ENCODE peak calls at places on chromosomes 7 and 10, in five cellular contexts. L, X, A, R and B are unnamed samples. For H3K27me3, the result is how much of the 10 kb centered on the place peaks cover.

GRCh38 chr7:64098-64521 is 128.3 kb upstream of the FAM20C start:
- DNase-seq in L (no peak), X (peak), A (peak), R (peak), B (peak)

GRCh38 chr7:111796671-111797070 is 234.4 kb upstream of the IMMP2L start:
- DNase-seq in L (no peak), X (no peak), A (peak), R (no peak), B (no peak)

GRCh38 chr7:114708646-114709045 is 213.2 kb upstream of the MDFIC start:
- DNase-seq in L (no peak), X (no peak), A (no peak), R (no peak), B (no peak)

GRCh38 chr7:136857573-136857972 is 10.9 kb upstream of the CHRM2 start:
- DNase-seq in L (no peak), X (no peak), A (peak), R (no peak), B (no peak)

GRCh38 chr10:127343831-127344230 is 147.4 kb upstream of the INSYN2A start:
- DNase-seq in L (no peak), X (no peak), A (no peak), R (no peak), B (no peak)

GRCh38 chr10:17453377-17454091 is 861 bp downstream of the ST8SIA6 start:
- DNase-seq in L (no peak), X (peak), A (peak), R (no peak), B (peak)

GRCh38 chr10:37826806-37827205 is 30.6 kb downstream of the ZNF248 start:
- DNase-seq in L (no peak), X (no peak), A (no peak), R (no peak), B (no peak)

GRCh38 chr7:82234457-82235049 is 209.0 kb downstream of the CACNA2D1 start:
- DNase-seq in L (no peak), X (no peak), A (peak), R (no peak), B (no peak)

GRCh38 chr10:86415583-86415982 is 49.0 kb upstream of the GRID1 start:
- DNase-seq in L (no peak), X (no peak), A (no peak), R (no peak), B (no peak)

GRCh38 chr10:86411281-86411841 is 44.8 kb upstream of the GRID1 start:
- DNase-seq in L (no peak), X (no peak), A (peak), R (peak), B (no peak)

GRCh38 chr10:86411852-86412550 is 45.4 kb upstream of the GRID1 start:
- DNase-seq in L (no peak), X (no peak), A (no peak), R (no peak), B (no peak)

GRCh38 chr10:86415099-86415498 is 48.5 kb upstream of the GRID1 start:
- DNase-seq in L (no peak), X (no peak), A (no peak), R (no peak), B (no peak)

DNA sequence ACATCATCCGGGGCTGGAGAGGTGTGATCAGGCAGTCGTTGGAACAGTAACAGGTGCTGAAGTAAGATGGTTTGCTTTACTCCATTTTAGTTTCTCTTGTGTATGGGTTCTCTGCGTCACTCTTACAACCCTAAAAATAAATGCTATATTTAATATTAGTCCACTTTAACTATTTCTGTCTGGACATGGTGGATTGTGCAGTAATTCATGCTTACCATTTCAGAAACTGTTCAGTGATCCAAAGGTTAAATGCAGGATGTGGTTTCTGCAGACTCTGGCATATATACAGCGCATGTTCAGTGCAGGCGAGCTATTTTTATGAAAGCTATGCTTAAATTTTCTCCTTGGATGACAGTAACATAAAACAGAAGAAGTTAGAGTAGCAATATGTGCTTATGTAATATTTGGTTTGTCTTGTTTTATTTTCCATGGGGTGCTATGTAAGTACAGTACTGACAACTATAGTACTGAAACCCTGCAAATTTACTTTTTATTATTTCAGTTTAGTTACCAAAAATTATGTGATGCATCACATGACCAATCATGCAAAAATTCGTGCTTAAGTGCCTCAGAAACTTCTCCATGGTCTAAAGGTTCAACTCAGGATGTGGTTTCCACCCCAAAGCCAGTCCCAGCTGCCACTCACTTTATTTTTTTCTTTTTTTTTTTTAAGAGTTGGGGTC is 46.6 kb upstream of the GRID1 start:
- DNase-seq in L (no peak), X (no peak), A (peak), R (no peak), B (no peak)
- H3K27me3 ChIP-seq in L (under half), X (under half), A (under half), R (under half), B (under half)

DNA sequence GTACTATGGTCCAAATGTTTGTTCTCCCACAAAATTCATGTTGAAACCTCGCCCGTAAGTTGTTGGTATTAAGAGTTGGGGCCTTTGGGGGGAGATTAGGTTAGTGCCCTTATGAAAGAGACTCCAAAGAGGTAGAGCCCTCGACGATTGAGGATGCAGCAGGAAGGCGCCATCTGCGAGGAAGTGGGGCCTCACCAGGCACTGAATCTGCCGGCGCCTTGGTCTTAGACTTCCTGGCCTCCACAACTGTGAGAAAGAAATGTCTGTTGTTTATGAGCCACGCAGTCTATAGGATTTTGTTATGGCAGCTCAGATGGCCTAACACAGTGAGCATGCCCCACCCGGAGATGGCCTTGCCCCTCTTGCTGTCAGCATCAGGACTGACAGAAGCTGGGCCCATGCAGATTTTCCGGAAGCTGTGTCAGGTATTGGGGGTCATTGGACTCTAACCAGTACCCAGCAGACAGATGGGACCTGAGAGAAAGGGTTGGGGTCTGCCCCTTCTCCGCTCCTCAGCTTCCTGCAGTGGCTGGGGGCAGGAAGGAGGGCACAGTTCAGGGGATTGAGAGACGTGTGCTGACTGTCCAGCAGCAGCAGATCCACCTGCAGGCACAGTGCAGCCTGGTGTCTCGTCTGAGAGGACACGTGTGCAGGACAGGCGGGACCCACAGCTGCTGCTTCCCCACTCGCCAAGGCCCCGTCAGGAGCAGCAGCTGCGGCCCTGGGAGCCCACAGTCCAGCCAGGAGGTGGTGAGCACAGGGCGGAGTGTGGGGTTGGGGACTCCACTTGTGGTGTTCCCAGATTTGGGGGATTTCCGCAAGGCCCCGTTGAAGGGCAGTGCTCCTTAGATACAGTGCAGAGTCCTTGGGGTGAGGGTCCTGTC is 47.8 kb downstream of the MGMT start:
- DNase-seq in L (no peak), X (no peak), A (no peak), R (no peak), B (no peak)
- H3K4me3 ChIP-seq in L (no peak), X (no peak), A (no peak), R (no peak), B (no peak)

DNA sequence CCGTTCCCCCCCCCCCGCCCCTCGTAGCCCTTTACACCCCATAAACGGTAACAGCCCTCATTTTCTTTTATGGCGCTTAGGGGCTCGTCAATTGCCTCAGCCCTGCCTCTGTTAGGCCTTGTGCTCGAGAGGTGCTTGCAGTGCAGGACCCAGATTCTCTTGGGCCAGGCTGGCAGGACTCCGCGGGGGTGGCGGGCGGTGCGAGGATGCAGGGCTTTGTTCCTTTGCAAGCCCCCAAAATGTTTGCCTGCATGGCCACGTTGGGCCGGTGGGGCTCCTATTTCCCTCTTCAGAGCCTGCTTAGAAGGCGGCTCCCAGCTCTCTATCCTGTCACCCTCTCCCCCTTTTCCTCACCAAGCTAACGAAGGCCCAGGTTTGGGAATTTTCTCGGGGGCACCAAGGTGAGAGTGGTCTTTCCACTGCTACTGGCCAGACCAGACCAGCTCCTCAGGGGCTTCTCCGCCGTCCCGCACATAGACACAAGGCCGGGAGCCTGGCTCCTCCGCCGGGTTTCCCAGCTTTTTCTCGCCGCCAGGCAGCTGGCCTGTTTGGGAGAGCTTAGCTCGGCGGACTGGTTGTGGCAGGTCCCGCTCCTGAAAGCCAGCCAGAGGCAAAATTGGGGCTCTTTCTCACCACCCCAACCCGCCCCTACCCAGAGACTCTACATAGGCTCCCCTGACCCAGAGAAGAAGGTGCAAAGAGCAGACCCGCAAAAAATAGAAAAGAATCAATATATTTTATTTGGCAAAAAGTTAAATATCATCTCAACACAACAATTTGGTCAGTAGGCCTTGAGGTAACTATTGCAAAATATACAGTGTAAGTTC is 3.4 kb downstream of the HOXA9 start:
- DNase-seq in L (no peak), X (peak), A (no peak), R (no peak), B (no peak)
- H3K27me3 ChIP-seq in L (under half), X (half or more), A (under half), R (under half), B (under half)

GRCh38 chr7:19079066-19079465 is 38.4 kb downstream of the TWIST1 start:
- DNase-seq in L (no peak), X (no peak), A (peak), R (no peak), B (no peak)
- H3K4me3 ChIP-seq in L (no peak), X (no peak), A (no peak), R (no peak), B (no peak)

DNA sequence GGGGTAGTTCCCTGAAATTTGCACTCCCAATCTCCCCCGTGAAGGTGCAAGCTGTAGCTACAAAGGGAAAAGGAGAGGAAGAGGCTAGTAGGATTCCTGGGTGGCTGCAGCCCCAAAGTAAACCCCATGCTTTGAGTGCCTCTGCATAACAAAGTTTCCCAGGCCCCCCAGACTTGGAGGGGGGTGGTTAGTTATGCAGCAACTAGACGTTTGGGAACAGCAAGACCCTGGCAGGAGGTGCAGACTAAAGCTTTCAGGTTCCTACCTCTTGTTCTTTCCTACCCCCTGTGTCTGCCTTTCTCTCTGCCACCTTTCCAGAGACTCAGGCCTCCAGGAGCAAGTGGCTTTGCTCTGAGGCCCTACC is 14.7 kb upstream of the HOXA13 start:
- DNase-seq in L (no peak), X (no peak), A (no peak), R (no peak), B (no peak)
- H3K27me3 ChIP-seq in L (under half), X (half or more), A (half or more), R (half or more), B (under half)